ENCODE peak calls at places on chromosome 7, in nine cellular contexts. One of them, this sample, is unnamed. For H3K4me1 and H3K9me3, the result is how much of the 10 kb centered on the place peaks cover.

GRCh38 chr7:92835140-92835850 is 1.1 kb downstream of the CDK6 start:
- DNase-seq in ovary: peak
- DNase-seq in H9: peak
- DNase-seq in astrocyte: peak
- DNase-seq in GM23248: peak
- DNase-seq in hepatocyte: peak
- DNase-seq in IMR-90: peak
- DNase-seq in heart right ventricle: peak
- DNase-seq in transverse colon: peak
- DNase-seq in this sample: peak

GRCh38 chr7:3235322-3235721 is 65.7 kb upstream of the SDK1 start:
- DNase-seq in ovary: no peak
- DNase-seq in H9: no peak
- DNase-seq in astrocyte: no peak
- DNase-seq in GM23248: no peak
- DNase-seq in hepatocyte: no peak
- DNase-seq in IMR-90: no peak
- DNase-seq in heart right ventricle: no peak
- DNase-seq in transverse colon: no peak
- DNase-seq in this sample: no peak

GRCh38 chr7:5773661-5774086 is 7.8 kb downstream of the RNF216 start:
- DNase-seq in ovary: peak
- DNase-seq in H9: no peak
- DNase-seq in astrocyte: peak
- DNase-seq in GM23248: peak
- DNase-seq in hepatocyte: peak
- DNase-seq in IMR-90: peak
- DNase-seq in heart right ventricle: no peak
- DNase-seq in transverse colon: no peak
- DNase-seq in this sample: no peak

GRCh38 chr7:100839361-100839760 is 12.0 kb upstream of the EPHB4 start:
- DNase-seq in ovary: no peak
- DNase-seq in H9: no peak
- DNase-seq in astrocyte: no peak
- DNase-seq in GM23248: no peak
- DNase-seq in hepatocyte: no peak
- DNase-seq in IMR-90: no peak
- DNase-seq in heart right ventricle: no peak
- DNase-seq in transverse colon: no peak
- DNase-seq in this sample: no peak

GRCh38 chr7:8114175-8114574 is 145.6 kb downstream of the GLCCI1 start:
- DNase-seq in ovary: no peak
- DNase-seq in H9: no peak
- DNase-seq in astrocyte: no peak
- DNase-seq in GM23248: no peak
- DNase-seq in hepatocyte: no peak
- DNase-seq in IMR-90: no peak
- DNase-seq in heart right ventricle: no peak
- DNase-seq in transverse colon: no peak
- DNase-seq in this sample: no peak

GRCh38 chr7:8143151-8143874 is 118.7 kb downstream of the ICA1 start:
- DNase-seq in ovary: no peak
- DNase-seq in H9: no peak
- DNase-seq in astrocyte: no peak
- DNase-seq in GM23248: no peak
- DNase-seq in hepatocyte: no peak
- DNase-seq in IMR-90: no peak
- DNase-seq in heart right ventricle: no peak
- DNase-seq in transverse colon: no peak
- DNase-seq in this sample: no peak

GRCh38 chr7:66267249-66267648 is 62.1 kb downstream of the TPST1 start:
- DNase-seq in ovary: no peak
- DNase-seq in H9: no peak
- DNase-seq in astrocyte: peak
- DNase-seq in GM23248: peak
- DNase-seq in hepatocyte: peak
- DNase-seq in IMR-90: peak
- DNase-seq in heart right ventricle: no peak
- DNase-seq in transverse colon: no peak
- DNase-seq in this sample: no peak

GRCh38 chr7:128827971-128828711 is 2.1 kb upstream of the FLNC start:
- DNase-seq in ovary: no peak
- DNase-seq in H9: no peak
- DNase-seq in astrocyte: peak
- DNase-seq in GM23248: peak
- DNase-seq in hepatocyte: peak
- DNase-seq in IMR-90: peak
- DNase-seq in heart right ventricle: peak
- DNase-seq in transverse colon: no peak
- DNase-seq in this sample: peak

GRCh38 chr7:99380823-99381663 is 6.5 kb downstream of the ARPC1B start:
- DNase-seq in ovary: no peak
- DNase-seq in H9: no peak
- DNase-seq in astrocyte: no peak
- DNase-seq in GM23248: peak
- DNase-seq in hepatocyte: no peak
- DNase-seq in IMR-90: no peak
- DNase-seq in heart right ventricle: no peak
- DNase-seq in transverse colon: peak
- DNase-seq in this sample: peak

GRCh38 chr7:150964593-150965111 is 13.5 kb downstream of the KCNH2 start:
- DNase-seq in ovary: no peak
- DNase-seq in H9: peak
- DNase-seq in astrocyte: no peak
- DNase-seq in GM23248: peak
- DNase-seq in hepatocyte: no peak
- DNase-seq in IMR-90: no peak
- DNase-seq in heart right ventricle: peak
- DNase-seq in transverse colon: peak
- DNase-seq in this sample: no peak

GRCh38 chr7:127580612-127581011 is 4.8 kb downstream of the GCC1 start:
- DNase-seq in ovary: no peak
- DNase-seq in H9: no peak
- DNase-seq in astrocyte: no peak
- DNase-seq in GM23248: no peak
- DNase-seq in hepatocyte: no peak
- DNase-seq in IMR-90: no peak
- DNase-seq in heart right ventricle: no peak
- DNase-seq in transverse colon: no peak
- DNase-seq in this sample: no peak
- H3K4me1 ChIP-seq in ovary: under half
- H3K4me1 ChIP-seq in H9: under half
- H3K4me1 ChIP-seq in astrocyte: under half
- H3K4me1 ChIP-seq in GM23248: under half
- H3K4me1 ChIP-seq in hepatocyte: under half
- H3K4me1 ChIP-seq in IMR-90: under half
- H3K4me1 ChIP-seq in heart right ventricle: half or more
- H3K4me1 ChIP-seq in transverse colon: under half
- H3K4me1 ChIP-seq in this sample: under half

GRCh38 chr7:42449431-42449830 is 212.4 kb upstream of the GLI3 start:
- DNase-seq in ovary: no peak
- DNase-seq in H9: no peak
- DNase-seq in astrocyte: no peak
- DNase-seq in GM23248: no peak
- DNase-seq in hepatocyte: no peak
- DNase-seq in IMR-90: no peak
- DNase-seq in heart right ventricle: no peak
- DNase-seq in transverse colon: no peak
- DNase-seq in this sample: no peak

GRCh38 chr7:42440951-42441350 is 203.9 kb upstream of the GLI3 start:
- DNase-seq in ovary: no peak
- DNase-seq in H9: no peak
- DNase-seq in astrocyte: no peak
- DNase-seq in GM23248: no peak
- DNase-seq in hepatocyte: no peak
- DNase-seq in IMR-90: no peak
- DNase-seq in heart right ventricle: no peak
- DNase-seq in transverse colon: no peak
- DNase-seq in this sample: no peak

GRCh38 chr7:42445691-42446090 is 208.7 kb upstream of the GLI3 start:
- DNase-seq in ovary: no peak
- DNase-seq in H9: no peak
- DNase-seq in astrocyte: no peak
- DNase-seq in GM23248: peak
- DNase-seq in hepatocyte: no peak
- DNase-seq in IMR-90: no peak
- DNase-seq in heart right ventricle: no peak
- DNase-seq in transverse colon: no peak
- DNase-seq in this sample: no peak
- H3K9me3 ChIP-seq in ovary: under half
- H3K9me3 ChIP-seq in H9: under half
- H3K9me3 ChIP-seq in astrocyte: under half
- H3K9me3 ChIP-seq in GM23248: under half
- H3K9me3 ChIP-seq in hepatocyte: under half
- H3K9me3 ChIP-seq in IMR-90: under half
- H3K9me3 ChIP-seq in heart right ventricle: under half
- H3K9me3 ChIP-seq in transverse colon: under half
- H3K9me3 ChIP-seq in this sample: under half

DNA sequence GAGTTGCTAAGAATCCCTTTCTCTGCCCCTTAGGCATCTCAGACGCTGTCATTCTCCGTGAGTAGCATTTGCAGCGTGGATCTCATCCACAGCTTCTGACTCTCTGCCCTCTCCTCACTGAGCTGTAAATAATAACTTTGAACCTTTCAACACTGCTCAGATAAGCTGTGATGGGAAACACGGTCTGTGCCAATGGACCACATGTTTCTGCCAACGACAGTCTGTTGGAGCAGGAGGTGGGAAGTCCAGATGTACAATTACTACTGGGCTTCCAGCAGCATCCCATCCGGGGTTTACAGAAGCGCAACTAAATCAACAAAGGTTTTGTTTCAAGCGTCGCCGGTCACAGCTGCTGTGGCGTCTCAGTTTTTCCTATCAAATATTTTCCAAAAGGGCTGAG is 1110.6 kb downstream of the TYW1 start:
- DNase-seq in ovary: no peak
- DNase-seq in H9: no peak
- DNase-seq in astrocyte: peak
- DNase-seq in GM23248: no peak
- DNase-seq in hepatocyte: no peak
- DNase-seq in IMR-90: no peak
- DNase-seq in heart right ventricle: no peak
- DNase-seq in transverse colon: no peak
- DNase-seq in this sample: no peak
- H3K4me1 ChIP-seq in ovary: under half
- H3K4me1 ChIP-seq in H9: under half
- H3K4me1 ChIP-seq in astrocyte: under half
- H3K4me1 ChIP-seq in GM23248: under half
- H3K4me1 ChIP-seq in hepatocyte: under half
- H3K4me1 ChIP-seq in IMR-90: under half
- H3K4me1 ChIP-seq in heart right ventricle: under half
- H3K4me1 ChIP-seq in transverse colon: under half
- H3K4me1 ChIP-seq in this sample: under half

GRCh38 chr7:116641551-116642153 is 30.3 kb upstream of the MET start:
- DNase-seq in ovary: no peak
- DNase-seq in H9: no peak
- DNase-seq in astrocyte: no peak
- DNase-seq in GM23248: no peak
- DNase-seq in hepatocyte: no peak
- DNase-seq in IMR-90: no peak
- DNase-seq in heart right ventricle: no peak
- DNase-seq in transverse colon: no peak
- DNase-seq in this sample: no peak
- H3K9me3 ChIP-seq in ovary: under half
- H3K9me3 ChIP-seq in H9: under half
- H3K9me3 ChIP-seq in astrocyte: under half
- H3K9me3 ChIP-seq in GM23248: under half
- H3K9me3 ChIP-seq in hepatocyte: under half
- H3K9me3 ChIP-seq in IMR-90: under half
- H3K9me3 ChIP-seq in heart right ventricle: under half
- H3K9me3 ChIP-seq in transverse colon: under half
- H3K9me3 ChIP-seq in this sample: under half

GRCh38 chr7:94423865-94424264 is 29.2 kb downstream of the COL1A2 start:
- DNase-seq in ovary: no peak
- DNase-seq in H9: no peak
- DNase-seq in astrocyte: peak
- DNase-seq in GM23248: peak
- DNase-seq in hepatocyte: no peak
- DNase-seq in IMR-90: peak
- DNase-seq in heart right ventricle: no peak
- DNase-seq in transverse colon: no peak
- DNase-seq in this sample: no peak
- H3K4me1 ChIP-seq in ovary: under half
- H3K4me1 ChIP-seq in H9: under half
- H3K4me1 ChIP-seq in astrocyte: under half
- H3K4me1 ChIP-seq in GM23248: half or more
- H3K4me1 ChIP-seq in hepatocyte: under half
- H3K4me1 ChIP-seq in IMR-90: under half
- H3K4me1 ChIP-seq in heart right ventricle: under half
- H3K4me1 ChIP-seq in transverse colon: under half
- H3K4me1 ChIP-seq in this sample: under half

GRCh38 chr7:68868975-68869374 is 729.3 kb upstream of the AUTS2 start:
- DNase-seq in ovary: no peak
- DNase-seq in H9: no peak
- DNase-seq in astrocyte: no peak
- DNase-seq in GM23248: no peak
- DNase-seq in hepatocyte: no peak
- DNase-seq in IMR-90: no peak
- DNase-seq in heart right ventricle: no peak
- DNase-seq in transverse colon: no peak
- DNase-seq in this sample: no peak

GRCh38 chr7:68862736-68863135 is 735.5 kb upstream of the AUTS2 start:
- DNase-seq in ovary: no peak
- DNase-seq in H9: no peak
- DNase-seq in astrocyte: no peak
- DNase-seq in GM23248: no peak
- DNase-seq in hepatocyte: no peak
- DNase-seq in IMR-90: no peak
- DNase-seq in heart right ventricle: no peak
- DNase-seq in transverse colon: no peak
- DNase-seq in this sample: no peak

GRCh38 chr7:68865351-68865885 is 732.9 kb upstream of the AUTS2 start:
- DNase-seq in ovary: no peak
- DNase-seq in H9: no peak
- DNase-seq in astrocyte: peak
- DNase-seq in GM23248: peak
- DNase-seq in hepatocyte: no peak
- DNase-seq in IMR-90: no peak
- DNase-seq in heart right ventricle: no peak
- DNase-seq in transverse colon: no peak
- DNase-seq in this sample: no peak

DNA sequence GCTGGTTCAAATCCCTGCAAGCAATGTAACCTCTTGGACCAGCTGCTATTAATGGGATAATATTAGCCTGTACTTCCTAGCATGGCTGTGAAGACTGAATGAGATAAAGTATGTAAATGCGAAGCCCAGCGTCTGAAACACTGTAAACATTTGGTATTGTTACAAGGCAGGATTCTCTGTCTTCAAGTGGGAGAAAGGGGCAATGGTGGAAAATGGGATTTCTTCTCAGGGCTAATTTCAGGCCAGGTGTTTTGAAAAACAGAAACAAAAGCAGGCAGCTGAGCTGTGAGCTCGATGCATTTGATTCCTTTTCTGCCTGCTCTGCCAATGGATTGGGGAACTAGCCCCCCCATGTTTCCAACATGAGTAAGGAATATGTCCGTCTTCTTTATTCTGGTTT is 732.1 kb upstream of the AUTS2 start:
- DNase-seq in ovary: no peak
- DNase-seq in H9: no peak
- DNase-seq in astrocyte: no peak
- DNase-seq in GM23248: no peak
- DNase-seq in hepatocyte: no peak
- DNase-seq in IMR-90: no peak
- DNase-seq in heart right ventricle: no peak
- DNase-seq in transverse colon: no peak
- DNase-seq in this sample: no peak
- H3K9me3 ChIP-seq in ovary: under half
- H3K9me3 ChIP-seq in H9: under half
- H3K9me3 ChIP-seq in astrocyte: under half
- H3K9me3 ChIP-seq in GM23248: under half
- H3K9me3 ChIP-seq in hepatocyte: under half
- H3K9me3 ChIP-seq in IMR-90: under half
- H3K9me3 ChIP-seq in heart right ventricle: under half
- H3K9me3 ChIP-seq in transverse colon: under half
- H3K9me3 ChIP-seq in this sample: under half

GRCh38 chr7:139087212-139087611 is 22.3 kb downstream of the ZC3HAV1 start:
- DNase-seq in ovary: no peak
- DNase-seq in H9: no peak
- DNase-seq in astrocyte: no peak
- DNase-seq in GM23248: no peak
- DNase-seq in hepatocyte: no peak
- DNase-seq in IMR-90: no peak
- DNase-seq in heart right ventricle: no peak
- DNase-seq in transverse colon: no peak
- DNase-seq in this sample: peak
- H3K4me1 ChIP-seq in ovary: under half
- H3K4me1 ChIP-seq in H9: under half
- H3K4me1 ChIP-seq in astrocyte: under half
- H3K4me1 ChIP-seq in GM23248: under half
- H3K4me1 ChIP-seq in hepatocyte: under half
- H3K4me1 ChIP-seq in IMR-90: under half
- H3K4me1 ChIP-seq in heart right ventricle: under half
- H3K4me1 ChIP-seq in transverse colon: under half
- H3K4me1 ChIP-seq in this sample: under half